ENCODE peak calls at places on chromosomes 1 and 21, in eight cellular contexts. S is endothelial cell, E is colonic mucosa, F is Peyer's patch, H is mucosa of descending colon, K is tibial artery, P is D721Med, V is bronchial epithelial cell. W is an unnamed sample.

GRCh38 chr1:100622506-100622905 is 84.6 kb downstream of the GPR88 start:
- DNase-seq in V (no peak), E (no peak), H (no peak), S (no peak), K (no peak), P (no peak), F (no peak), W (no peak)

GRCh38 chr1:101043776-101044175 is 18.2 kb upstream of the DPH5 start:
- DNase-seq in V (peak), P (no peak), F (no peak), S (no peak), E (no peak), H (no peak), K (no peak), W (peak)

GRCh38 chr1:25028910-25029599 is 99.0 kb upstream of the RUNX3 start:
- DNase-seq in P (no peak), E (no peak), H (no peak), V (no peak), S (no peak), F (peak), K (no peak), W (no peak)

GRCh38 chr1:57489342-57490036 is 65.6 kb upstream of the DAB1 start:
- DNase-seq in S (no peak), P (no peak), F (no peak), V (peak), E (no peak), H (no peak), K (no peak), W (peak)

GRCh38 chr1:220958234-220958633 is 79.0 kb downstream of the HLX start:
- DNase-seq in H (no peak), K (no peak), V (no peak), S (no peak), F (no peak), E (no peak), P (no peak), W (no peak)

GRCh38 chr1:226763741-226764264 is 24.7 kb upstream of the ITPKB start:
- DNase-seq in K (no peak), H (no peak), P (no peak), F (no peak), V (peak), S (peak), E (no peak), W (peak)

GRCh38 chr1:4638347-4638734 is 16.1 kb upstream of the AJAP1 start:
- DNase-seq in E (no peak), F (no peak), P (no peak), K (no peak), S (no peak), V (no peak), H (no peak), W (no peak)

GRCh38 chr1:93738926-93739325 is 57.3 kb upstream of the BCAR3 start:
- DNase-seq in S (no peak), P (no peak), F (no peak), K (no peak), H (no peak), E (no peak), V (no peak), W (no peak)

DNA sequence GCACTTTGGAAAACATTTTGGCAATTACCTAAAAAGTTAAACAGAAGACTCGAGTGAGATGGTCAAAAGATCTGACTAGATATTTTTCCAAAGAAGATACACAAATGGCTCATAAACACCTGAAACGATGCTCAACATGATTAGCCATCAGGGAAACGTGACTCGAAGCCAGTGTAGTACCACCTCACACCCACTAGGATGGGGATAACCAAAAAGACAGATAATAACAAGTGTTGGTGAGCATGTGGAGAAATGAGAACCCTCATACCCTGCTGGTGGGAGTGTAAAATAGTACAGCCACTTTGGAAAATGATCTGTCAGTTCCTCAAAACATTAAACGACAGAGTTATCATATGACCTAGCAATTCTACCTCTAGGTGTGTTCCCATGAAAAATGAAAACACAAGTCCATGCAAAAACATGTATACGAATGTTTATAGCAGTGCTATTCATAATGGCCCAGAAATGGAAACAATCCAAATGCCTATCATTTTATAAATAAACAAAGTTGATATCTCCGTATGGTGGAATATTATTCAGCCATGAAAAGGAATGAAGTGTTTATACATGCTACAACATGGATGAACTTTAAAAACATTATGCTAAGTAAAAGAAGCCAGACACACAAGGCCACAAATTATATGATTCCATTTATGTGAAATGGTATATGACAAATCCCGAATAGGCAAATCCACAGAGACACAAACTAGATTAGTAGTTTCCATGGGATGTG is 625.2 kb downstream of the KIF26B start:
- DNase-seq in S (no peak), K (no peak), H (no peak), V (no peak), E (no peak), P (no peak), F (no peak), W (no peak)
- TF ChIP-seq CTCF in S (peak), K (no peak), H (no peak), V (no peak), E (no peak), P (no peak), F (no peak), W (no peak)

GRCh38 chr1:58660105-58660504 is 39.8 kb downstream of the MYSM1 start:
- DNase-seq in K (no peak), F (no peak), S (no peak), P (no peak), H (no peak), V (no peak), E (no peak), W (no peak)
- TF ChIP-seq CTCF in K (no peak), F (no peak), S (no peak), P (no peak), H (no peak), V (no peak), E (no peak), W (no peak)

DNA sequence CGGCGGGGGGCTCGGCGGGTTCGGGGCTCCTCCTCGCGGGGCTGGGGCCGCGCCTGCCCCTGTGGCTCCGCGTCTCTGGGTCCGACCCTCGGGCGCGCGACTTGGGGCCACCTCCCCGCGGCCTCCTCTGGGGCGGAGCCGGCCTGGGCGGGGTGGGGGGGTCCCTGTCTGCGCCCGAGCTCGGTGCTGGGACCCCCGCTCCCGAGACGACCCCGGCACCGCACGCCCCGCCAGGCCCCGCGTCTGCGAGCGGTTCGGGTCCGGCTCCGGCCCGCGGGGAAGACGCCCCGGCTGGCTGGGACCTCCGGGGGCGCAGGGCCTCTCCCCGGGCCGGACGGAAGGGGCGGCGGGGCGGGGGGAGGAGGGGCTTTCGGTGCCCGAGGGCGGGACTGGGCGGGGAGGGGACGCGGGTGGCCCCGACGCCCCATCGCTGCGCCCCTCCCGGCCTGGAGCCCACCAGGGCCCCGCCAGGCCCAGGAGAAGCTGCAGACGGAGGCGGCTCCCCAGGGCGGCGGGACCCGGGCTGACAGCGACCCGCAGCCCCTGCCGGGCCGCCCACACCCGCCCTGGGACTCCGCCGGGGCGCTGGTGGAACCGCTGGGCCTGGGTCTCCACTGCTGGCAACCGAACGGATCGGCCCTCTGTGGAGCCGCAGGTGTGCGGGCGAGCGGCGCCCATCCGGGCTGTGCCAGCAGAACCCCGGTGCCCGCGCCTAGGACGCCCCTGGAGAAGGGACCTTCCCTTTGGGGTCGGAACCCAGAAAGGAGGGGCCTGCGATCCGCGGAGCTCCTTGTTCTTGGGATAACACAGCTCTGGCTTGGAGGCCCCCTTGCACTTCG is 610 bp downstream of the COL6A2 start:
- DNase-seq in K (peak), F (peak), H (no peak), E (peak), S (peak), V (no peak), P (no peak), W (no peak)
- TF ChIP-seq CTCF in K (no peak), F (no peak), H (no peak), E (no peak), S (no peak), V (no peak), P (no peak), W (no peak)

GRCh38 chr21:41139275-41139674 is 28.7 kb upstream of the BACE2 start:
- DNase-seq in E (no peak), F (no peak), V (no peak), P (no peak), S (no peak), H (no peak), K (no peak), W (no peak)

GRCh38 chr21:41141031-41141457 is 26.9 kb upstream of the BACE2 start:
- DNase-seq in H (no peak), E (no peak), P (no peak), F (no peak), K (no peak), S (no peak), V (peak), W (peak)

GRCh38 chr21:41143596-41144325 is 24.2 kb upstream of the BACE2 start:
- DNase-seq in S (no peak), F (no peak), K (no peak), H (no peak), V (no peak), P (no peak), E (no peak), W (no peak)

GRCh38 chr21:41139951-41140350 is 28.0 kb upstream of the BACE2 start:
- DNase-seq in F (no peak), E (no peak), K (no peak), V (no peak), H (no peak), P (no peak), S (no peak), W (no peak)

GRCh38 chr21:41142051-41142795 is 25.7 kb upstream of the BACE2 start:
- DNase-seq in S (no peak), V (peak), K (no peak), P (no peak), F (no peak), E (no peak), H (no peak), W (peak)
- TF ChIP-seq CTCF in S (no peak), V (peak), K (no peak), P (no peak), F (no peak), E (no peak), H (no peak), W (peak)

GRCh38 chr1:34896612-34897011 is 32.8 kb downstream of the DLGAP3 start:
- DNase-seq in H (no peak), K (no peak), P (no peak), V (no peak), F (no peak), S (no peak), E (no peak), W (no peak)
- TF ChIP-seq CTCF in H (no peak), K (no peak), P (peak), V (no peak), F (no peak), S (no peak), E (no peak), W (peak)

GRCh38 chr1:182889997-182890396 is 50.9 kb downstream of the DHX9 start:
- DNase-seq in S (no peak), K (no peak), E (no peak), P (no peak), H (no peak), V (no peak), F (no peak), W (no peak)

GRCh38 chr1:182886985-182887384 is 47.8 kb downstream of the DHX9 start:
- DNase-seq in E (no peak), V (no peak), P (no peak), F (no peak), S (no peak), H (no peak), K (no peak), W (no peak)

GRCh38 chr1:182888736-182889531 is 49.8 kb downstream of the DHX9 start:
- DNase-seq in H (no peak), V (no peak), F (no peak), P (no peak), K (no peak), E (no peak), S (no peak), W (no peak)

GRCh38 chr1:182885591-182885990 is 46.4 kb downstream of the DHX9 start:
- DNase-seq in V (no peak), S (no peak), K (no peak), H (no peak), P (no peak), E (no peak), F (no peak), W (no peak)

GRCh38 chr1:182890927-182891610 is 51.9 kb downstream of the DHX9 start:
- DNase-seq in F (no peak), K (no peak), H (no peak), V (no peak), S (no peak), E (no peak), P (no peak), W (no peak)
- TF ChIP-seq CTCF in F (no peak), K (no peak), H (no peak), V (no peak), S (no peak), E (no peak), P (no peak), W (no peak)

GRCh38 chr1:91278754-91279153 is 125.9 kb downstream of the HFM1 start:
- DNase-seq in V (peak), P (no peak), F (no peak), E (no peak), K (no peak), H (no peak), S (no peak), W (no peak)
- TF ChIP-seq CTCF in V (no peak), P (peak), F (no peak), E (no peak), K (no peak), H (no peak), S (peak), W (peak)

DNA sequence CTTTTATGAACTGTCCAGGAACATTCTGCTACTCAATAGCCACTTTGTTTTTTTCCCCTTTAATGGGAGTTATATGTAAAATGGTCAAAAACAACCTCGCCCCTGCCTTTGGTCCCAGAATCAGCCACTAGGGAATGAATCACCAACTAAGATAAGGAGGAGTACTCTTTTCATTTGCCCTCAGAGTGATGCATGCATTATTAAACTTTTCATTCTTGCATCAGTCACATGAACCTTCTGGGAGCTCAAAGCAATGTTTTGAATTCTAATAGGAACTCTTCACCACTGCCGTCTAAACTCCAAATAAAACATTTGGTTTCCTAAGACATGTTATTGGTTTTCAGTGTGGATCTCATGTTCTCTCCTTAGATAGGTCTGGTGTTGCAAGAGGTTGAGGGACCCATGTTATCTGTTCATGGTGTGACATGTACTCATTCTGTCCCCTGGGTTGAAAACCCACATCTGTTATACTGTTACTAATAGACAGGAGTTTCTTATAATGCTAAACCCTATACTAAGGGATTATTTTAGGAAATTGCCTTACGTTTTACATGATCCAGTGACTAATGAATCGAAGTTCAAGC is 17.8 kb upstream of the HSD17B7 start:
- DNase-seq in V (peak), P (no peak), E (no peak), H (no peak), F (no peak), K (peak), S (no peak), W (no peak)
- TF ChIP-seq CTCF in V (no peak), P (no peak), E (no peak), H (no peak), F (no peak), K (no peak), S (no peak), W (no peak)

DNA sequence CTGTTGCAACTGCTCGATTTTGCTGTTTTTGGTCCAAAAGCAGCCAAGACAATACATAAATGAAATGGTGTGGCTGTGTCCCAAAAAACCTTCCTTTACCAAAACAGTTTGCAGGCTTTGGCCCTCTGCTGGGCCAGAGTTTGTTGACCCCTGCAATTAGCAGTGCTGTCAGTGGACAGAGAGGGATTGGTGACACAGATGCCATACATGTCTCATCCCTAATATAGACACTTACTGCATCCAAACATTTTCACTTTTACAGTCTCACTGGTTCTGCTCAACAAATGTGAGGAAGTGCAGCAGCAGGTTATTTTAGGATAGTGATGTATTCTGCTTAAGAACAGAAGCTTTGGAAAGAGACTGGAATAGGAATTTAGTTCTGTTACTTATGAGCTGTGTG is 462.9 kb upstream of the LRRC7 start:
- DNase-seq in S (no peak), V (no peak), H (no peak), E (no peak), K (no peak), P (no peak), F (no peak), W (no peak)
- TF ChIP-seq CTCF in S (no peak), V (no peak), H (no peak), E (no peak), K (no peak), P (no peak), F (no peak), W (no peak)

GRCh38 chr1:98791498-98791897 is 130.0 kb downstream of the SNX7 start:
- DNase-seq in H (no peak), F (no peak), S (no peak), K (no peak), P (no peak), E (no peak), V (no peak), W (no peak)

GRCh38 chr1:98793136-98793535 is 131.6 kb downstream of the SNX7 start:
- DNase-seq in S (no peak), E (no peak), H (no peak), K (no peak), P (no peak), F (no peak), V (no peak), W (no peak)

GRCh38 chr1:98796049-98796448 is 134.5 kb downstream of the SNX7 start:
- DNase-seq in S (no peak), K (no peak), F (no peak), E (no peak), P (no peak), H (no peak), V (no peak), W (no peak)

GRCh38 chr1:98792123-98792522 is 130.6 kb downstream of the SNX7 start:
- DNase-seq in S (no peak), F (no peak), P (no peak), E (no peak), V (no peak), H (no peak), K (no peak), W (no peak)

GRCh38 chr1:98794196-98794886 is 132.8 kb downstream of the SNX7 start:
- DNase-seq in P (no peak), F (peak), V (peak), H (peak), S (peak), E (peak), K (peak), W (peak)
- TF ChIP-seq CTCF in P (peak), F (peak), V (peak), H (peak), S (peak), E (peak), K (peak), W (peak)

W was measured in foreskin keratinocyte.